ENCODE peak calls at places on chromosomes 1 and 21, in seven cellular contexts. B is H7; D is AG09309; J is retinal pigment epithelial cell; K is effector memory CD4-positive, alpha-beta T cell; O is PC-9; A is neural progenitor cell. W is an unnamed sample.

GRCh38 chr21:41581592-41582228 is 73.8 kb upstream of the TMPRSS2 start:
- DNase-seq in B (peak; percentile 62), D (no peak), J (no peak), K (no peak), O (no peak), A (no peak), W (no peak)

GRCh38 chr1:22241250-22241649 is 98.4 kb upstream of the WNT4 start:
- DNase-seq in B (peak; percentile 33), D (no peak), J (no peak), K (no peak), O (no peak), A (no peak), W (no peak)

GRCh38 chr1:54882483-54882882 is 4.5 kb downstream of the DHCR24 start:
- DNase-seq in B (no peak), D (no peak), J (no peak), K (no peak), O (no peak), A (no peak), W (no peak)

GRCh38 chr1:2801535-2802291 is at the start of gene TTC34:
- DNase-seq in B (no peak), D (no peak), J (no peak), K (no peak), O (peak; percentile 55), A (no peak), W (no peak)

GRCh38 chr1:47332779-47333577 is 612 bp upstream of the CMPK1 start:
- DNase-seq in B (no peak), D (no peak), J (no peak), K (no peak), O (no peak), A (peak; percentile 11), W (no peak)

GRCh38 chr1:41448831-41449230 is 35.7 kb downstream of the EDN2 start:
- DNase-seq in B (no peak), D (no peak), J (no peak), K (no peak), O (no peak), A (no peak), W (no peak)

GRCh38 chr1:64598100-64598571 is 128.2 kb downstream of the CACHD1 start:
- DNase-seq in B (peak; percentile 13), D (peak; percentile 64), J (peak; percentile 81), K (no peak), O (peak; percentile 31), A (peak; percentile 44), W (no peak)

GRCh38 chr1:58779837-58780585 is 3.8 kb downstream of the JUN start:
- DNase-seq in B (peak; percentile 10), D (no peak), J (peak; percentile 80), K (peak; percentile 17), O (peak; percentile 73), A (no peak), W (no peak)

GRCh38 chr1:2611034-2611501 is 21.7 kb downstream of the MMEL1 start:
- DNase-seq in B (peak; percentile 99), D (no peak), J (no peak), K (no peak), O (peak; percentile 48), A (peak; percentile 84), W (no peak)

GRCh38 chr1:229342902-229343587 is at the start of gene CCSAP:
- DNase-seq in B (no peak), D (no peak), J (no peak), K (no peak), O (peak; percentile 43), A (peak; percentile 74), W (no peak)

GRCh38 chr1:246291141-246291540 is 215.9 kb downstream of the SMYD3 start:
- DNase-seq in B (no peak), D (no peak), J (no peak), K (no peak), O (no peak), A (no peak), W (no peak)

GRCh38 chr1:151989131-151989868 is 4.4 kb downstream of the S100A10 start:
- DNase-seq in B (no peak), D (no peak), J (no peak), K (no peak), O (peak; percentile 84), A (no peak), W (no peak)

GRCh38 chr1:23100074-23100748 is 68.4 kb downstream of the LUZP1 start:
- DNase-seq in B (no peak), D (peak; percentile 86), J (peak; percentile 68), K (peak; percentile 45), O (peak; percentile 45), A (peak; percentile 27), W (no peak)

GRCh38 chr1:39204441-39205081 is at the start of gene MACF1:
- DNase-seq in B (no peak), D (peak; percentile 79), J (no peak), K (no peak), O (peak; percentile 47), A (peak; percentile 62), W (no peak)

GRCh38 chr21:34732388-34732821 is 63.6 kb downstream of the CLIC6 start:
- DNase-seq in B (no peak), D (no peak), J (no peak), K (no peak), O (no peak), A (no peak), W (no peak)

GRCh38 chr1:198556969-198557368 is 16.5 kb upstream of the ATP6V1G3 start:
- DNase-seq in B (no peak), D (no peak), J (no peak), K (peak; percentile 6), O (no peak), A (no peak), W (peak; percentile 82)

GRCh38 chr21:15063081-15063820 is 1.5 kb downstream of the NRIP1 start:
- DNase-seq in B (peak; percentile 20), D (no peak), J (no peak), K (no peak), O (peak; percentile 3), A (peak; percentile 40), W (no peak)

GRCh38 chr21:32705139-32705538 is 22.7 kb downstream of the SYNJ1 start:
- DNase-seq in B (no peak), D (no peak), J (no peak), K (no peak), O (no peak), A (no peak), W (no peak)

GRCh38 chr1:184267747-184268146 is 119.1 kb upstream of the C1orf21 start:
- DNase-seq in B (no peak), D (no peak), J (no peak), K (no peak), O (no peak), A (no peak), W (no peak)

GRCh38 chr1:41317356-41317755 is 43.9 kb upstream of the FOXO6 start:
- DNase-seq in B (no peak), D (no peak), J (no peak), K (no peak), O (peak; percentile 65), A (no peak), W (no peak)

GRCh38 chr1:211305044-211305443 is 21.6 kb upstream of the TRAF5 start:
- DNase-seq in B (peak; percentile 8), D (no peak), J (no peak), K (no peak), O (no peak), A (no peak), W (no peak)

GRCh38 chr1:119987112-119987511 is 82.3 kb downstream of the NOTCH2 start:
- DNase-seq in B (no peak), D (peak; percentile 81), J (peak; percentile 37), K (no peak), O (peak; percentile 7), A (no peak), W (no peak)

GRCh38 chr1:43477716-43478115 is 24.0 kb upstream of the HYI start:
- DNase-seq in B (no peak), D (no peak), J (no peak), K (no peak), O (no peak), A (no peak), W (no peak)

DNA sequence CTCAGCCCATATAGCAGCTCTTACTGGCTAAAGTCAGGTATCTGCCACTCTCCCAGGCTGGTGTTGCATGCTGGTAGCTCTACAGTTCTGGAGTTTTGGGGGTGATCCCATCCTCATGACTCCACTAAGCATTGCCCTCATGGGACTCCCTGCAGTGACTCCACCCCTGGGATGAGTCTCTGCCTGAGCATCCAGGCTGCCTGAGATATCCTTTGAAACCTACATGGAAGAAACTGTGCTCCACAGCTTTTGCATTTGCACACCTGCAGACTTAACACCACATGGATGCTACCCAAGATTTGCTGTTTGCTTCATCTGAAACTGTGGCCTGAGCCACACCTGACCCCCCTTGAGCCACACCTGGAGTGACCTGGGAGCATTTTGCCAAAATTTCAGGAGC is 226.4 kb downstream of the C1orf94 start:
- DNase-seq in B (no peak), D (no peak), J (no peak), K (no peak), O (no peak), A (no peak), W (no peak)
- H3K4me3 ChIP-seq in B (no peak overlapping the region), D (no peak overlapping the region), J (no peak overlapping the region), K (no peak overlapping the region), O (no peak overlapping the region), A (no peak overlapping the region), W (no peak overlapping the region)

DNA sequence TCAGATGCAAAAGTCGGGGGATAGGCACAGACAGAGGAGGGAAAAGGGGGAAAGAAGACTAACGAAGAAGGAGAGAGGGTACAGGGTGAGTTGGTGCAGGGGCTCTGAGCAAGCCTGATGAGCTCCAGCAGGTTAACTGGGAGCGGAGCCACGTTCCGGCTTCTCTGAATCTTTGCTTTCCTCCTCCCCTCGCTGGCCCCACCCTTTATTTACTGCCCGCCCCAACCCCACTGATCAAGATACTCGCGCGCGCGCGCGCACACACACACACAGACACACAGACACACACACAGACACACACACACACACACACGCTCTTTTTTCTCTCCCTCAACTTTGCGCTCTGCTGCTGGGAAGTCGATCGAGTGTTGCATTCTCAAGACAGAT is at the start of gene GRIK1:
- DNase-seq in B (peak; percentile 30), D (no peak), J (no peak), K (no peak), O (no peak), A (peak; percentile 60), W (no peak)
- H3K4me3 ChIP-seq in B (peak within 1 kb of the TSS; percentile 54), D (no peak within 1 kb of the TSS), J (peak within 1 kb of the TSS; percentile 64), K (no peak within 1 kb of the TSS), O (no peak within 1 kb of the TSS), A (peak within 1 kb of the TSS; percentile 65), W (no peak within 1 kb of the TSS)

GRCh38 chr21:27060190-27060589 is 93.3 kb upstream of the ADAMTS5 start:
- DNase-seq in B (no peak), D (no peak), J (no peak), K (no peak), O (no peak), A (no peak), W (no peak)
- H3K4me3 ChIP-seq in B (no peak overlapping the region), D (no peak overlapping the region), J (no peak overlapping the region), K (no peak overlapping the region), O (no peak overlapping the region), A (no peak overlapping the region), W (no peak overlapping the region)

GRCh38 chr1:200436436-200436835 is 26.6 kb upstream of the ZNF281 start:
- DNase-seq in B (no peak), D (no peak), J (no peak), K (no peak), O (no peak), A (no peak), W (no peak)

GRCh38 chr1:200435200-200435780 is 25.5 kb upstream of the ZNF281 start:
- DNase-seq in B (no peak), D (no peak), J (no peak), K (no peak), O (no peak), A (no peak), W (no peak)

GRCh38 chr1:200437088-200437487 is 27.3 kb upstream of the ZNF281 start:
- DNase-seq in B (no peak), D (no peak), J (no peak), K (no peak), O (no peak), A (no peak), W (no peak)

GRCh38 chr1:200438911-200439310 is 29.1 kb upstream of the ZNF281 start:
- DNase-seq in B (no peak), D (peak; percentile 18), J (no peak), K (no peak), O (no peak), A (no peak), W (no peak)

GRCh38 chr1:200437556-200438203 is 27.8 kb upstream of the ZNF281 start:
- DNase-seq in B (no peak), D (no peak), J (no peak), K (no peak), O (no peak), A (no peak), W (no peak)
- H3K4me3 ChIP-seq in B (no peak overlapping the region), D (no peak overlapping the region), J (no peak overlapping the region), K (peak overlapping the region; percentile 23), O (no peak overlapping the region), A (no peak overlapping the region), W (no peak overlapping the region)

W was measured in GM12864.